ENCODE peak calls at places on chromosomes 2 and 18, in five cellular contexts. One of them, this sample, is unnamed.

GRCh38 chr2:42327125-42327524 is 33.9 kb downstream of the COX7A2L start:
- DNase-seq in cardiac fibroblast: no peak
- DNase-seq in heart right ventricle: no peak
- DNase-seq in astrocyte of the spinal cord: no peak
- DNase-seq in fibroblast of mammary gland: no peak
- DNase-seq in this sample: peak; percentile 36

GRCh38 chr2:72793798-72794447 is 31.9 kb downstream of the EXOC6B start:
- DNase-seq in cardiac fibroblast: peak; percentile 65
- DNase-seq in heart right ventricle: no peak
- DNase-seq in astrocyte of the spinal cord: no peak
- DNase-seq in fibroblast of mammary gland: peak; percentile 21
- DNase-seq in this sample: peak; percentile 70

GRCh38 chr2:216302981-216303676 is 69.2 kb downstream of the MARCHF4 start:
- DNase-seq in cardiac fibroblast: peak; percentile 35
- DNase-seq in heart right ventricle: no peak
- DNase-seq in astrocyte of the spinal cord: peak; percentile 68
- DNase-seq in fibroblast of mammary gland: peak; percentile 30
- DNase-seq in this sample: peak; percentile 51

GRCh38 chr2:101899257-101899656 is 92.5 kb upstream of the IL1R2 start:
- DNase-seq in cardiac fibroblast: no peak
- DNase-seq in heart right ventricle: no peak
- DNase-seq in astrocyte of the spinal cord: no peak
- DNase-seq in fibroblast of mammary gland: no peak
- DNase-seq in this sample: no peak

GRCh38 chr18:3619746-3620145 is 169.8 kb downstream of the TGIF1 start:
- DNase-seq in cardiac fibroblast: no peak
- DNase-seq in heart right ventricle: no peak
- DNase-seq in astrocyte of the spinal cord: no peak
- DNase-seq in fibroblast of mammary gland: no peak
- DNase-seq in this sample: no peak

GRCh38 chr2:98504386-98505109 is 59.9 kb downstream of the INPP4A start:
- DNase-seq in cardiac fibroblast: peak; percentile 54
- DNase-seq in heart right ventricle: no peak
- DNase-seq in astrocyte of the spinal cord: peak; percentile 17
- DNase-seq in fibroblast of mammary gland: peak; percentile 42
- DNase-seq in this sample: peak; percentile 57

GRCh38 chr2:120348134-120349103 is 2.5 kb downstream of the INHBB start:
- DNase-seq in cardiac fibroblast: peak; percentile 16
- DNase-seq in heart right ventricle: no peak
- DNase-seq in astrocyte of the spinal cord: no peak
- DNase-seq in fibroblast of mammary gland: no peak
- DNase-seq in this sample: no peak

GRCh38 chr2:10554961-10555809 is 107.1 kb upstream of the ODC1 start:
- DNase-seq in cardiac fibroblast: no peak
- DNase-seq in heart right ventricle: no peak
- DNase-seq in astrocyte of the spinal cord: no peak
- DNase-seq in fibroblast of mammary gland: no peak
- DNase-seq in this sample: no peak

GRCh38 chr18:44811586-44812125 is 131.0 kb downstream of the SETBP1 start:
- DNase-seq in cardiac fibroblast: no peak
- DNase-seq in heart right ventricle: no peak
- DNase-seq in astrocyte of the spinal cord: no peak
- DNase-seq in fibroblast of mammary gland: no peak
- DNase-seq in this sample: no peak

GRCh38 chr2:79621755-79622154 is 108.9 kb downstream of the CTNNA2 start:
- DNase-seq in cardiac fibroblast: no peak
- DNase-seq in heart right ventricle: no peak
- DNase-seq in astrocyte of the spinal cord: no peak
- DNase-seq in fibroblast of mammary gland: no peak
- DNase-seq in this sample: no peak

GRCh38 chr18:23740105-23740830 is 51.0 kb downstream of the LAMA3 start:
- DNase-seq in cardiac fibroblast: peak; percentile 66
- DNase-seq in heart right ventricle: no peak
- DNase-seq in astrocyte of the spinal cord: peak; percentile 34
- DNase-seq in fibroblast of mammary gland: peak; percentile 64
- DNase-seq in this sample: peak; percentile 45

DNA sequence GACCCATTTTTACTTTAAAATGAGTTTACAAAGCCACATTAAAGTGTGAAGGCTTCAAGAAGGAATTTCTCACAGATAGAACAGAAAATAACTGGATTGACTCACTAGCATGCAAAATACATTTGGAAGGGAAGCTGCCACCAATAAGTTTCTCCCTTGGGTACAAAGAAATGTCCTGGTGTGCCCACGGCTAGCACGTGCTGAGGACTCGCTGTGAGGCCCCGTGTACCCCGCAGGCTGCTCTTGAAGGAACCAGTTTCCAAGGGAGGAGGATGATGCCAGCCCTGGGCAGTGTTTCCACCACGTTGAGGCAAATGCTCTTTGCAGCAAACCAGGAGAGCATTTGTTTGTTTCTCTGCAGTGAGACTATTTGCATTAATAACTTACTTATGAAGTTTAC is 207.3 kb downstream of the SH3RF3 start:
- DNase-seq in cardiac fibroblast: no peak
- DNase-seq in heart right ventricle: no peak
- DNase-seq in astrocyte of the spinal cord: no peak
- DNase-seq in fibroblast of mammary gland: no peak
- DNase-seq in this sample: no peak
- H3K4me3 ChIP-seq in cardiac fibroblast: no peak overlapping the region
- H3K4me3 ChIP-seq in heart right ventricle: no peak overlapping the region
- H3K4me3 ChIP-seq in astrocyte of the spinal cord: no peak overlapping the region
- H3K4me3 ChIP-seq in fibroblast of mammary gland: no peak overlapping the region
- H3K4me3 ChIP-seq in this sample: no peak overlapping the region

DNA sequence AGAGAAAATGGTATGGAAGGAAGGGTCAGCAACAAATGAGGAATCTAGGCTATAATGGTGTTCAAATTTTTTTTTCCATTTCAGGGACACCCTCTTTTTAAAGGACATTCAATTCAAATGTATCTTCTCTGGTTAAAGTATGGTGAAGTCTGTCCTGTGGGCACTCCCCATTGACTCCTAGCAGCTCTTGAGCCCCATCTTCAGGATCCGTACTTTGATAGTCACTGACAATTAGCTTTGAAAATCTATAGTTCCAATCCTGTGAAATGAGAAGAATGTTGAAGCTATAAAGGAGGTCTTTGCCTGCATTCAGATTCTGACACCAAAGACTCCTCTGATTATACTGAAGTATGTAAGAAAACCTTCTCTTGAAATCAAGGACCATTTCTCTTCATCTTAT is 43.3 kb downstream of the KCNH7 start:
- DNase-seq in cardiac fibroblast: no peak
- DNase-seq in heart right ventricle: no peak
- DNase-seq in astrocyte of the spinal cord: no peak
- DNase-seq in fibroblast of mammary gland: no peak
- DNase-seq in this sample: peak; percentile 22
- TF ChIP-seq CTCF in cardiac fibroblast: no peak
- TF ChIP-seq CTCF in heart right ventricle: no peak
- TF ChIP-seq CTCF in astrocyte of the spinal cord: peak; percentile 13
- TF ChIP-seq CTCF in fibroblast of mammary gland: no peak
- TF ChIP-seq CTCF in this sample: peak; percentile 27

DNA sequence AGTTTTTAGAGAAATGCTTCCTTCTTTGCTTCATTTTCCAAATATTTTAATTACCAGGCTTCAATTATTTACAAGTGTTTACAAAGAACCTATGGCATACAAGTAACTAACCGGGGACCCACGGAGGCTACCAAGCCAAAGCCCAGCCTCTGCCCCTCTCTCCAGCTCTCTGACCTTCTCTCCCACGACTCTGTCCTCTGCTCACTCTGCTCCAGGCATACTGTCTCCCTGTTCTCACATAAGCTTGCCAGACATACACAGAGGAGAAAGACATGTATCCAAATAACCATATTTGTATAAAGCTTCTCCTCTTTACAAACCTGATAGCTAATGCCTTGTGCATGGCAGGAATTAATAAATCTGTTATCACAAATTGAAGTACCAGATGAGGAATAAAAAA is 141.3 kb downstream of the ZNF521 start:
- DNase-seq in cardiac fibroblast: no peak
- DNase-seq in heart right ventricle: no peak
- DNase-seq in astrocyte of the spinal cord: no peak
- DNase-seq in fibroblast of mammary gland: no peak
- DNase-seq in this sample: no peak
- H3K4me3 ChIP-seq in cardiac fibroblast: no peak overlapping the region
- H3K4me3 ChIP-seq in heart right ventricle: no peak overlapping the region
- H3K4me3 ChIP-seq in astrocyte of the spinal cord: no peak overlapping the region
- H3K4me3 ChIP-seq in fibroblast of mammary gland: no peak overlapping the region
- H3K4me3 ChIP-seq in this sample: no peak overlapping the region

GRCh38 chr2:229905601-229906000 is 16.2 kb downstream of the TRIP12 start:
- DNase-seq in cardiac fibroblast: no peak
- DNase-seq in heart right ventricle: no peak
- DNase-seq in astrocyte of the spinal cord: no peak
- DNase-seq in fibroblast of mammary gland: no peak
- DNase-seq in this sample: no peak

GRCh38 chr2:229910147-229910831 is 11.5 kb downstream of the TRIP12 start:
- DNase-seq in cardiac fibroblast: no peak
- DNase-seq in heart right ventricle: no peak
- DNase-seq in astrocyte of the spinal cord: no peak
- DNase-seq in fibroblast of mammary gland: no peak
- DNase-seq in this sample: peak; percentile 26

GRCh38 chr2:229914182-229914581 is 7.6 kb downstream of the TRIP12 start:
- DNase-seq in cardiac fibroblast: peak; percentile 32
- DNase-seq in heart right ventricle: no peak
- DNase-seq in astrocyte of the spinal cord: no peak
- DNase-seq in fibroblast of mammary gland: no peak
- DNase-seq in this sample: peak; percentile 15

GRCh38 chr2:229909090-229909489 is 12.7 kb downstream of the TRIP12 start:
- DNase-seq in cardiac fibroblast: peak; percentile 47
- DNase-seq in heart right ventricle: no peak
- DNase-seq in astrocyte of the spinal cord: no peak
- DNase-seq in fibroblast of mammary gland: no peak
- DNase-seq in this sample: peak; percentile 22

DNA sequence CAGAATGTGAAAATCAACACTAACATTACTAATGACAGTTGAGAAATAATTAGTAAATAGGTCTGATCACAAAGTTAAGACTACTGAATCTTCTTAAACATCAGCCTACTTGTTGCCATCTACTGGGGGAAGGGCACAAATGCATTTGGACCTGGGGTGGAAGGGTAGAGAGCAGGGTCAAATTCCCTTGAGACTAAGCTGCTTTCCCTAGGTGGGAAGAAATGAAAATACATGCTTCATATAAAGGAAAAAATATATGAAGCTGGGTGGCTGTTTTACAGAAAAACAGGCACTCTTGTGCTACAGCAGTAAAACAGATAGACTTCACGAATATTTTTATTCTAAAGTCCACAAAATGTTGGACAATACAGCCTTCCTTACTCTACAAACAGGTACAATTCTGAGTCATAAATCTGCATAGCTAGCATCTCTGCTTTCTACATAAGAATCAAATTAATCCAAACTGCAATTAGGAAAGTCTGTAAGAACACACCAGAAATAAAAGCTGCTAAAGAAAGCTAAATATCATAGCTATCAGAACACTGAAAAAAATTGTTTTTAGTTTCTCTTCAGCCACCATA is 10.9 kb downstream of the TRIP12 start:
- DNase-seq in cardiac fibroblast: peak; percentile 38
- DNase-seq in heart right ventricle: no peak
- DNase-seq in astrocyte of the spinal cord: no peak
- DNase-seq in fibroblast of mammary gland: peak; percentile 43
- DNase-seq in this sample: peak; percentile 47
- TF ChIP-seq CTCF in cardiac fibroblast: no peak
- TF ChIP-seq CTCF in heart right ventricle: peak; percentile 42
- TF ChIP-seq CTCF in astrocyte of the spinal cord: peak; percentile 42
- TF ChIP-seq CTCF in fibroblast of mammary gland: peak; percentile 30
- TF ChIP-seq CTCF in this sample: peak; percentile 55

GRCh38 chr18:11862468-11863137 is 11.4 kb downstream of the CHMP1B start:
- DNase-seq in cardiac fibroblast: no peak
- DNase-seq in heart right ventricle: no peak
- DNase-seq in astrocyte of the spinal cord: no peak
- DNase-seq in fibroblast of mammary gland: no peak
- DNase-seq in this sample: no peak

GRCh38 chr18:11866329-11866728 is 15.1 kb downstream of the CHMP1B start:
- DNase-seq in cardiac fibroblast: no peak
- DNase-seq in heart right ventricle: no peak
- DNase-seq in astrocyte of the spinal cord: no peak
- DNase-seq in fibroblast of mammary gland: no peak
- DNase-seq in this sample: no peak

GRCh38 chr18:11866764-11867163 is 15.6 kb downstream of the CHMP1B start:
- DNase-seq in cardiac fibroblast: no peak
- DNase-seq in heart right ventricle: no peak
- DNase-seq in astrocyte of the spinal cord: no peak
- DNase-seq in fibroblast of mammary gland: no peak
- DNase-seq in this sample: no peak

GRCh38 chr18:11868230-11868629 is 17.0 kb downstream of the CHMP1B start:
- DNase-seq in cardiac fibroblast: no peak
- DNase-seq in heart right ventricle: no peak
- DNase-seq in astrocyte of the spinal cord: no peak
- DNase-seq in fibroblast of mammary gland: no peak
- DNase-seq in this sample: no peak

GRCh38 chr18:11865071-11865470 is 13.9 kb downstream of the CHMP1B start:
- DNase-seq in cardiac fibroblast: no peak
- DNase-seq in heart right ventricle: no peak
- DNase-seq in astrocyte of the spinal cord: no peak
- DNase-seq in fibroblast of mammary gland: no peak
- DNase-seq in this sample: no peak
- H3K4me3 ChIP-seq in cardiac fibroblast: no peak overlapping the region
- H3K4me3 ChIP-seq in heart right ventricle: no peak overlapping the region
- H3K4me3 ChIP-seq in astrocyte of the spinal cord: no peak overlapping the region
- H3K4me3 ChIP-seq in fibroblast of mammary gland: no peak overlapping the region
- H3K4me3 ChIP-seq in this sample: no peak overlapping the region

DNA sequence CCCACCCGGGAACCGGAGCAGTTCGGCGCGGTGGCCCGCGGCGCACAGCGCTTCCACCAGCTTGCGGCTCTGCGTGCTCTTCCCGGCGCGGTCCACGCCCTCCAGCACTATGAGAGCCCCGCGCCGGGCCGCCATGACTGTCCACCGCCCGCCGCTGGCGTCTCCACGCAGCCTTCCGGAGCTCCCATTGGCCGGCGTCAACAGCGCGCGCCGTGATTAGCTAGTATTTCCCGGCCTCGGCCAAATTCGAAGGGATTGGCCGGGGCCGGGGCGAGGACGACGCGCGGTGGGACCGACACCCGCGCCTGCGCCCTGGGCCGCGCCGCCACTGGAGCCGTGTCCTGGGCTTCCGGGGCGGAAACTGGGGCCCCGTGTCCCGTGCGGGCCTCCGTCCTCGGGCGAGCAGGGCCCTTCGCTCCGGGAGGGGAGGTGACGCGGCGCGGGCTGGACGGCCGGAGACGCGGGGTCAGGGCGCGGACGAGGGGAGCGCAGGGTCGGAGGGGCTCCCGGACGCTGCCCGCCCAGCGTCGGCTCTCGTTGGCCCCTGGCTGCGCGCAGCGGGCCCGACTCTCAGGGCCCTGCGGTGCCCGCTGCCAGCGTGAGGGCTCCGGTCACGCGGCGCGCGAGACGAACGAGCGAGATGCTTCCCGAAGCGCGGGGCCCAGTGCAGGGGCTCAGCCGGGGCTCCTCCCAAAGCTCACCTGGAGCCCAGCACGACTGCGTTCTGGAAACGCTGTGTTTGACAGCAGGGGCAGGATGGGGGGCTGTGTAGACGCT is at the start of gene DTYMK:
- DNase-seq in cardiac fibroblast: peak; percentile 97
- DNase-seq in heart right ventricle: peak; percentile 97
- DNase-seq in astrocyte of the spinal cord: peak; percentile 98
- DNase-seq in fibroblast of mammary gland: peak; percentile 92
- DNase-seq in this sample: peak; percentile 96
- TF ChIP-seq CTCF in cardiac fibroblast: no peak
- TF ChIP-seq CTCF in heart right ventricle: no peak
- TF ChIP-seq CTCF in astrocyte of the spinal cord: no peak
- TF ChIP-seq CTCF in fibroblast of mammary gland: no peak
- TF ChIP-seq CTCF in this sample: no peak

This sample was measured in choroid plexus epithelial cell.